ENCODE peak calls at places on chromosomes 1 and 21, in seven cellular contexts. I is tibial nerve, K is A549, J is colonic mucosa, Y is neural progenitor cell, G is omental fat pad, S is osteocyte. T is an unnamed sample.

GRCh38 chr1:198121058-198121829 is 35.6 kb upstream of the NEK7 start:
- DNase-seq in I (no peak), K (peak; percentile 87), J (no peak), Y (no peak), G (no peak), S (no peak), T (no peak)

GRCh38 chr1:43439121-43439581 is 14.6 kb downstream of the HYI start:
- DNase-seq in I (no peak), K (no peak), J (no peak), Y (no peak), G (no peak), S (no peak), T (no peak)

GRCh38 chr1:2952992-2953391 is 68.3 kb upstream of the ACTRT2 start:
- DNase-seq in I (no peak), K (no peak), J (no peak), Y (no peak), G (no peak), S (no peak), T (no peak)

GRCh38 chr1:22418852-22419480 is 32.7 kb upstream of the ZBTB40 start:
- DNase-seq in I (no peak), K (no peak), J (no peak), Y (no peak), G (no peak), S (peak; percentile 30), T (no peak)

GRCh38 chr1:81690881-81691453 is 109.8 kb upstream of the ADGRL2 start:
- DNase-seq in I (no peak), K (no peak), J (no peak), Y (no peak), G (no peak), S (no peak), T (no peak)

GRCh38 chr1:116920211-116920610 is 10.5 kb downstream of the PTGFRN start:
- DNase-seq in I (no peak), K (no peak), J (no peak), Y (no peak), G (no peak), S (no peak), T (no peak)

GRCh38 chr1:186643600-186643999 is 36.6 kb downstream of the PTGS2 start:
- DNase-seq in I (no peak), K (peak; percentile 15), J (no peak), Y (no peak), G (no peak), S (no peak), T (no peak)

GRCh38 chr21:44487831-44488230 is 32.5 kb downstream of the LRRC3 start:
- DNase-seq in I (no peak), K (peak; percentile 45), J (no peak), Y (peak; percentile 45), G (no peak), S (no peak), T (peak; percentile 48)

GRCh38 chr1:33394716-33395115 is 36.2 kb downstream of the PHC2 start:
- DNase-seq in I (no peak), K (no peak), J (no peak), Y (no peak), G (no peak), S (no peak), T (no peak)

GRCh38 chr1:94621392-94621791 is 79.8 kb upstream of the F3 start:
- DNase-seq in I (no peak), K (peak; percentile 17), J (peak; percentile 82), Y (no peak), G (no peak), S (no peak), T (no peak)

GRCh38 chr1:63721531-63722189 is 52.2 kb upstream of the ROR1 start:
- DNase-seq in I (no peak), K (no peak), J (no peak), Y (no peak), G (no peak), S (no peak), T (no peak)

GRCh38 chr1:61419681-61420080 is 305.3 kb downstream of the TM2D1 start:
- DNase-seq in I (no peak), K (no peak), J (no peak), Y (no peak), G (no peak), S (no peak), T (no peak)

GRCh38 chr21:44872568-44873355 is 728 bp downstream of the PTTG1IP start:
- DNase-seq in I (no peak), K (no peak), J (peak; percentile 51), Y (peak; percentile 79), G (no peak), S (peak; percentile 84), T (no peak)

GRCh38 chr1:31505884-31506497 is 70.3 kb upstream of the TINAGL1 start:
- DNase-seq in I (no peak), K (no peak), J (no peak), Y (no peak), G (no peak), S (peak; percentile 73), T (no peak)

GRCh38 chr1:182143825-182144661 is 82.5 kb upstream of the ZNF648 start:
- DNase-seq in I (peak; percentile 94), K (no peak), J (peak; percentile 65), Y (peak; percentile 63), G (peak; percentile 65), S (peak; percentile 91), T (no peak)

GRCh38 chr1:163799190-163799805 is 477.5 kb downstream of the NUF2 start:
- DNase-seq in I (no peak), K (no peak), J (no peak), Y (no peak), G (no peak), S (no peak), T (no peak)

GRCh38 chr21:14737922-14738321 is 191.8 kb upstream of the SAMSN1 start:
- DNase-seq in I (peak; percentile 55), K (peak; percentile 63), J (peak; percentile 82), Y (peak; percentile 44), G (no peak), S (no peak), T (no peak)

GRCh38 chr1:166384948-166385347 is 218.1 kb upstream of the FAM78B start:
- DNase-seq in I (no peak), K (no peak), J (no peak), Y (no peak), G (no peak), S (no peak), T (no peak)

GRCh38 chr1:88311907-88312306 is 372.2 kb upstream of the PKN2 start:
- DNase-seq in I (no peak), K (peak; percentile 33), J (peak; percentile 35), Y (no peak), G (no peak), S (no peak), T (no peak)

GRCh38 chr1:157137051-157137772 is 983 bp downstream of the ETV3 start:
- DNase-seq in I (peak; percentile 20), K (peak; percentile 46), J (peak; percentile 31), Y (peak; percentile 46), G (no peak), S (no peak), T (no peak)

GRCh38 chr21:46256501-46256994 is 28.0 kb upstream of the LSS start:
- DNase-seq in I (no peak), K (no peak), J (no peak), Y (no peak), G (no peak), S (no peak), T (no peak)

GRCh38 chr1:2074944-2075740 is 24.9 kb downstream of the PRKCZ start:
- DNase-seq in I (no peak), K (no peak), J (no peak), Y (no peak), G (no peak), S (no peak), T (no peak)

GRCh38 chr1:54488831-54489626 is 59.0 kb upstream of the ACOT11 start:
- DNase-seq in I (peak; percentile 81), K (peak; percentile 68), J (peak; percentile 84), Y (peak; percentile 95), G (peak; percentile 80), S (peak; percentile 95), T (peak; percentile 82)
- TF ChIP-seq CTCF in I (peak; percentile 99), K (peak; percentile 88), J (peak; percentile 98), Y (peak; percentile 97), G (peak; percentile 82), S (peak; percentile 98), T (peak; percentile 98)

DNA sequence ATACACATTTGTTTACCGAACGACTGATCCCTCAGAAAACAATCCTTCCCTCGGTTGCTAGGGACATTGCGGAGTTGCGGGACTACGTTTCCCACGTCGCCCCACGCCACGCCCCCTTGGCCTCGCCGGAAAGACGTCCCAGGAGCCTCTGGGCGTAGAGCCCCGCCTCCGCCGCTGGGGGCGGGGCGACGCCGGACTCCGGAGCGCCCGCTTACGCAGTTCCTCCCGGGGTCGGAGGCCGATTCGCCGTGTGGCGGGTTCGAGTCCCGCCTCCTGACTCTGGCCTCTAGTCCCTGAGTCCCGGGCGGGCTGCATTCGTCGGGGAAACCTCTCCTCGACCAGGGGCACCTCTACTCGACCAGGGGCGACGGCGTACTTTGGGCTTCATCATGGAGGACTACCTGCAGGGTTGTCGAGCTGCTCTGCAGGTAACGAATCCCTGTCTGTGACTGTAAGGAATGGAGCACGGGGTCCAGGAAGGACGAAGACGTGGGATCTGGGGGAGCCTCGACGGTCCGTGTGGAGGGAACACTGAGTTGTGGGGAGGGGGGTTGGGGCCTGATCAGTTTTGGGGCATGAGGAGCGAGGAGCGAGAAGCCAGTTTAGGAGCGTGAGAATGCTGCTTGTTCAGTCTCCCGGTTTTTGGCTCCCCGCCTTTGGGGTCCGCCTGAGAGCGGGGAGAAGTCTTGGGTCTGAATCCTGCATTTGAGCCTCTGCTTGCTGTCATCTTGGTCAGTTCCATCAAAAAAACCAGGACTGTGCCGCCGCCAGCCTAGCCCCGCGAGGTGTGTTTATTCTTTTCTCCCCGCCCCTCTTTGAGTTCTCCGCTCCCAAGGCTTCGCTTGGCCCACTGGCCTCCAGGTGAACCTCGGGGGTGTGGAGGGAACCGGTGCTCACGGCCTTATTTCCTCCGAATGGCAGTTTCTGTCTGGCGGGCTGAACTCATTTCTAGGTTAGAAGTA is at the start of gene PRUNE1:
- DNase-seq in I (peak; percentile 88), K (peak; percentile 97), J (peak; percentile 98), Y (peak; percentile 98), G (peak; percentile 79), S (peak; percentile 99), T (peak; percentile 96)
- TF ChIP-seq CTCF in I (peak; percentile 54), K (no peak), J (no peak), Y (no peak), G (no peak), S (no peak), T (no peak)

GRCh38 chr1:39507230-39507928 is 15.9 kb downstream of the BMP8A start:
- DNase-seq in I (no peak), K (no peak), J (no peak), Y (peak; percentile 71), G (no peak), S (no peak), T (no peak)
- TF ChIP-seq CTCF in I (no peak), K (no peak), J (no peak), Y (peak; percentile 59), G (no peak), S (peak; percentile 37), T (no peak)

GRCh38 chr1:47487826-47488450 is 50.1 kb downstream of the FOXD2 start:
- DNase-seq in I (no peak), K (peak; percentile 41), J (no peak), Y (no peak), G (no peak), S (no peak), T (no peak)

GRCh38 chr1:47495176-47495713 is 57.4 kb downstream of the FOXD2 start:
- DNase-seq in I (no peak), K (no peak), J (no peak), Y (peak; percentile 20), G (no peak), S (no peak), T (no peak)

GRCh38 chr1:47485817-47486216 is 48.0 kb downstream of the FOXD2 start:
- DNase-seq in I (no peak), K (no peak), J (no peak), Y (no peak), G (no peak), S (no peak), T (no peak)

GRCh38 chr1:47487332-47487731 is 49.5 kb downstream of the FOXD2 start:
- DNase-seq in I (no peak), K (no peak), J (no peak), Y (no peak), G (no peak), S (no peak), T (no peak)

GRCh38 chr1:47491341-47491753 is 53.5 kb downstream of the FOXD2 start:
- DNase-seq in I (no peak), K (no peak), J (no peak), Y (peak; percentile 53), G (no peak), S (no peak), T (no peak)
- TF ChIP-seq CTCF in I (no peak), K (no peak), J (no peak), Y (no peak), G (no peak), S (no peak), T (no peak)

T was measured in natural killer cell.